ENCODE peak calls at places on chromosome 3, in five cellular contexts. One of them, this sample, is unnamed. For H3K4me1, the result is how much of the 10 kb centered on the place peaks cover.

GRCh38 chr3:113212845-113213375 is 1.6 kb downstream of the BOC start:
- DNase-seq in NT2/D1: no peak
- DNase-seq in astrocyte: no peak
- DNase-seq in PC-3: no peak
- DNase-seq in fibroblast of lung: no peak
- DNase-seq in this sample: peak

GRCh38 chr3:184807549-184807948 is 4.4 kb upstream of the VPS8 start:
- DNase-seq in fibroblast of lung: no peak
- DNase-seq in NT2/D1: no peak
- DNase-seq in astrocyte: no peak
- DNase-seq in PC-3: peak
- DNase-seq in this sample: no peak

GRCh38 chr3:196060834-196061233 is 21.1 kb downstream of the TFRC start:
- DNase-seq in astrocyte: no peak
- DNase-seq in NT2/D1: no peak
- DNase-seq in fibroblast of lung: no peak
- DNase-seq in PC-3: no peak
- DNase-seq in this sample: no peak

GRCh38 chr3:132911741-132912415 is 126.3 kb upstream of the TMEM108 start:
- DNase-seq in astrocyte: no peak
- DNase-seq in NT2/D1: no peak
- DNase-seq in PC-3: no peak
- DNase-seq in fibroblast of lung: peak
- DNase-seq in this sample: no peak

GRCh38 chr3:126665221-126665936 is 10.5 kb upstream of the TXNRD3 start:
- DNase-seq in astrocyte: no peak
- DNase-seq in fibroblast of lung: no peak
- DNase-seq in PC-3: no peak
- DNase-seq in NT2/D1: no peak
- DNase-seq in this sample: no peak

GRCh38 chr3:104429727-104430126 is 937.0 kb upstream of the ALCAM start:
- DNase-seq in fibroblast of lung: no peak
- DNase-seq in PC-3: no peak
- DNase-seq in NT2/D1: no peak
- DNase-seq in astrocyte: no peak
- DNase-seq in this sample: no peak

GRCh38 chr3:167651820-167652219 is 1.9 kb downstream of the WDR49 start:
- DNase-seq in astrocyte: no peak
- DNase-seq in fibroblast of lung: no peak
- DNase-seq in PC-3: no peak
- DNase-seq in NT2/D1: no peak
- DNase-seq in this sample: no peak

GRCh38 chr3:146342971-146343370 is 92.1 kb upstream of the PLSCR4 start:
- DNase-seq in PC-3: no peak
- DNase-seq in NT2/D1: no peak
- DNase-seq in astrocyte: peak
- DNase-seq in fibroblast of lung: peak
- DNase-seq in this sample: peak

GRCh38 chr3:124628865-124629264 is 101.4 kb upstream of the UMPS start:
- DNase-seq in fibroblast of lung: no peak
- DNase-seq in PC-3: no peak
- DNase-seq in astrocyte: no peak
- DNase-seq in NT2/D1: no peak
- DNase-seq in this sample: no peak

GRCh38 chr3:22450785-22451400 is 699.9 kb upstream of the ZNF385D start:
- DNase-seq in astrocyte: peak
- DNase-seq in PC-3: no peak
- DNase-seq in NT2/D1: no peak
- DNase-seq in fibroblast of lung: peak
- DNase-seq in this sample: peak

GRCh38 chr3:184663756-184664155 is 48.1 kb downstream of the MAGEF1 start:
- DNase-seq in fibroblast of lung: no peak
- DNase-seq in PC-3: no peak
- DNase-seq in astrocyte: peak
- DNase-seq in NT2/D1: no peak
- DNase-seq in this sample: no peak

GRCh38 chr3:168485897-168486296 is 390.2 kb upstream of the GOLIM4 start:
- DNase-seq in astrocyte: no peak
- DNase-seq in fibroblast of lung: no peak
- DNase-seq in NT2/D1: no peak
- DNase-seq in PC-3: no peak
- DNase-seq in this sample: peak

GRCh38 chr3:167783781-167784180 is 48.3 kb downstream of the SERPINI1 start:
- DNase-seq in astrocyte: peak
- DNase-seq in PC-3: no peak
- DNase-seq in fibroblast of lung: no peak
- DNase-seq in NT2/D1: no peak
- DNase-seq in this sample: no peak

GRCh38 chr3:179603831-179604230 is 607 bp downstream of the MRPL47 start:
- DNase-seq in fibroblast of lung: no peak
- DNase-seq in PC-3: no peak
- DNase-seq in NT2/D1: no peak
- DNase-seq in astrocyte: no peak
- DNase-seq in this sample: peak

GRCh38 chr3:128488636-128488994 is 4.4 kb downstream of the GATA2 start:
- DNase-seq in PC-3: peak
- DNase-seq in NT2/D1: no peak
- DNase-seq in fibroblast of lung: no peak
- DNase-seq in astrocyte: no peak
- DNase-seq in this sample: peak
- H3K4me1 ChIP-seq in PC-3: under half
- H3K4me1 ChIP-seq in NT2/D1: under half
- H3K4me1 ChIP-seq in fibroblast of lung: under half
- H3K4me1 ChIP-seq in astrocyte: under half
- H3K4me1 ChIP-seq in this sample: under half

GRCh38 chr3:117628896-117629295 is 919.3 kb downstream of the TUSC7 start:
- DNase-seq in astrocyte: peak
- DNase-seq in NT2/D1: no peak
- DNase-seq in PC-3: peak
- DNase-seq in fibroblast of lung: peak
- DNase-seq in this sample: peak
- H3K9ac ChIP-seq in astrocyte: no peak
- H3K9ac ChIP-seq in NT2/D1: no peak
- H3K9ac ChIP-seq in PC-3: no peak
- H3K9ac ChIP-seq in fibroblast of lung: no peak
- H3K9ac ChIP-seq in this sample: no peak

DNA sequence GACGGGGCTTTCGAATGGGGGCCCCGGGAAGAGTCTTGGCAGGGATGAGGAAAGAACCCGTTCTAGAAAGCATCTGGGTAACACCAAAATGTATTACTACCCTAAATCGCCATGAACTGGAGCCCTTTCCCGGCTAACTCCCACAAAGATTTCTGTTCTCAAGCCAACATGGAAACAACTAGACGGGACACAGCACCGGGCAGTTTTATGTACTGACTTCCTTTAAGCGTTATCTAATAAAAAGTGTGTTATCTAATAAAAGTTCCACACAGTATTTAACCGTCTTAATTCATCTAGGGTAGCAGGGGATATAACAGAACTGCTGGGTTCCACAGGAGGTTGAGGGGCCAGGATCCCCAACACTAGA is 308 bp upstream of the C3orf62 start:
- DNase-seq in fibroblast of lung: no peak
- DNase-seq in PC-3: no peak
- DNase-seq in astrocyte: peak
- DNase-seq in NT2/D1: no peak
- DNase-seq in this sample: no peak
- H3K4me3 ChIP-seq in fibroblast of lung: peak
- H3K4me3 ChIP-seq in PC-3: no peak
- H3K4me3 ChIP-seq in astrocyte: peak
- H3K4me3 ChIP-seq in NT2/D1: no peak
- H3K4me3 ChIP-seq in this sample: peak

DNA sequence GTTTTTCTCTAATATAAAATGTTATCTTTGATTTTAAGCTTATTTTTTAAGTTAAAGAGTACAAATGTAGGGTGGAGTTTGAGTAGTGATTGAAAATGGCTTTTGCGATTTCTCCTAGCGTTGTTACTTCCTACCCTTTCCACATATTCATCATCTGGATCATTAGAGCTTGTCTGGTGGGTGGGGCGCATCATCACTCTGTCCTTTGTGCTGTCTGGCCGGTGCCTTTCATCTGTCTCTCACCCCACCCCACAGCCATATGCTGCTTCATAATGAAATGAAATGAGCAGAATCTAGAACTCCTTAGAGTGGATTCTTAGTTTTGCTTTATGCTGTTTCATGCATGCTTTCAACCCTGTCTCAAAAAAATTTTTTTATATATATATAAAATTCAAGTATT is 44.3 kb downstream of the ATP1B3 start:
- DNase-seq in PC-3: no peak
- DNase-seq in fibroblast of lung: no peak
- DNase-seq in astrocyte: no peak
- DNase-seq in NT2/D1: no peak
- DNase-seq in this sample: no peak
- H3K4me1 ChIP-seq in PC-3: under half
- H3K4me1 ChIP-seq in fibroblast of lung: under half
- H3K4me1 ChIP-seq in astrocyte: under half
- H3K4me1 ChIP-seq in NT2/D1: under half
- H3K4me1 ChIP-seq in this sample: under half

GRCh38 chr3:45966969-45967640 is 23.8 kb downstream of the CXCR6 start:
- DNase-seq in astrocyte: no peak
- DNase-seq in fibroblast of lung: no peak
- DNase-seq in NT2/D1: no peak
- DNase-seq in PC-3: no peak
- DNase-seq in this sample: no peak
- H3K9ac ChIP-seq in astrocyte: no peak
- H3K9ac ChIP-seq in fibroblast of lung: no peak
- H3K9ac ChIP-seq in NT2/D1: no peak
- H3K9ac ChIP-seq in PC-3: no peak
- H3K9ac ChIP-seq in this sample: no peak

DNA sequence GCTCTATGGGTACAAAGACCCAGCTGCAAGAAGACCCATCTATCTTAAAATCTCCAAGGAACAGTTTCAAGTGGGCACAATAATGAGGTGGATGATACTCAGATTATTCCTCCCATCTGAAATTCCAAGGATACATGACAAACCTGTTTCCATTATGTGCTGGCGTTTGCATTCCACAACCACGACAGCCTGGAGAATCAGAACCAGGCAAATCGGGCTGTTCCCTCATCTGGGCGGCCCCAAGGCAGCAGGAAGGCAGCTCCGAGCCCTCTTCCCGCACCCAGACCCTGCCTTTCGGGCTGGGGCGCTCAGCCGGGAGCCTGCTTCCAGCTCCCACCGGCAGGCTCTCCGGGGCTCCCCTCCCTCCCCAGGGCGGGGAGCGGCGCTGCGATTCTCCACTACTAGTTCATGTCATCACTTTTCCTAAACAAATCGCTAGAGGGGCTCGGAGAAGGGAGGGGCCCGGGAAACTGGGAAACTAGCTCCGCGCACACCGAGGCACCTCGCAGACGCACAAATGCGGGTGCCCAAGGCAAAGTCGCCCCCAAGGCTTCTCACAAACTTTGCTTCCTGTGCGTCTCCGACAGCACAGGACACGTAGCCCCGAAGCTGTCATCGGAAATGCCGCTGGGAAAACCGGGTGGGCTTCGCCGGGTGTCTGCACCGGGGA is at the start of gene MGLL:
- DNase-seq in astrocyte: peak
- DNase-seq in NT2/D1: no peak
- DNase-seq in fibroblast of lung: peak
- DNase-seq in PC-3: peak
- DNase-seq in this sample: peak
- H3K4me3 ChIP-seq in astrocyte: peak
- H3K4me3 ChIP-seq in NT2/D1: peak
- H3K4me3 ChIP-seq in fibroblast of lung: peak
- H3K4me3 ChIP-seq in PC-3: peak
- H3K4me3 ChIP-seq in this sample: peak

This sample was measured in adipocyte.